ENCODE peak calls at places on chromosomes 1 and 21, in seven cellular contexts. V, U, Z, Q, A, C and J are unnamed samples.

GRCh38 chr1:62433861-62434611 is 2.8 kb upstream of the USP1 start:
- DNase-seq in V (no peak), U (no peak), Z (no peak), Q (no peak), A (no peak), C (no peak), J (peak; percentile 70)

GRCh38 chr1:44151808-44152207 is 10.4 kb upstream of the KLF18 start:
- DNase-seq in V (no peak), U (no peak), Z (no peak), Q (no peak), A (no peak), C (no peak), J (no peak)

GRCh38 chr1:220336391-220337065 is 64.3 kb upstream of the RAB3GAP2 start:
- DNase-seq in V (no peak), U (no peak), Z (no peak), Q (no peak), A (no peak), C (no peak), J (no peak)

GRCh38 chr1:36513676-36514473 is 31.2 kb upstream of the CSF3R start:
- DNase-seq in V (no peak), U (no peak), Z (no peak), Q (no peak), A (no peak), C (no peak), J (no peak)

GRCh38 chr1:184222561-184223157 is 164.2 kb upstream of the C1orf21 start:
- DNase-seq in V (peak; percentile 59), U (no peak), Z (peak; percentile 20), Q (peak; percentile 18), A (no peak), C (peak; percentile 56), J (no peak)

GRCh38 chr1:221522440-221523050 is 219.3 kb downstream of the DUSP10 start:
- DNase-seq in V (no peak), U (peak; percentile 8), Z (no peak), Q (no peak), A (no peak), C (no peak), J (no peak)

GRCh38 chr1:14071581-14071980 is 371.6 kb downstream of the PRDM2 start:
- DNase-seq in V (no peak), U (no peak), Z (no peak), Q (no peak), A (no peak), C (no peak), J (no peak)

GRCh38 chr21:44365251-44365966 is 12.0 kb downstream of the TRPM2 start:
- DNase-seq in V (no peak), U (no peak), Z (no peak), Q (no peak), A (no peak), C (no peak), J (no peak)

GRCh38 chr1:41371630-41372599 is 10.7 kb downstream of the FOXO6 start:
- DNase-seq in V (no peak), U (peak; percentile 39), Z (no peak), Q (no peak), A (no peak), C (peak; percentile 18), J (no peak)

GRCh38 chr21:44718571-44718970 is 7.2 kb upstream of the TSPEAR start:
- DNase-seq in V (no peak), U (no peak), Z (no peak), Q (no peak), A (no peak), C (no peak), J (peak; percentile 25)

GRCh38 chr1:74467786-74468377 is 44.5 kb downstream of the LRRC53 start:
- DNase-seq in V (no peak), U (no peak), Z (no peak), Q (no peak), A (no peak), C (no peak), J (no peak)

GRCh38 chr1:34806396-34806795 is 13.6 kb downstream of the GJA4 start:
- DNase-seq in V (no peak), U (no peak), Z (no peak), Q (no peak), A (no peak), C (no peak), J (no peak)

GRCh38 chr1:44348046-44348628 is 6.9 kb downstream of the ERI3 start:
- DNase-seq in V (no peak), U (no peak), Z (no peak), Q (no peak), A (no peak), C (no peak), J (no peak)

GRCh38 chr1:22287946-22288520 is 145.1 kb upstream of the WNT4 start:
- DNase-seq in V (no peak), U (no peak), Z (no peak), Q (no peak), A (no peak), C (no peak), J (no peak)

GRCh38 chr1:26961826-26962225 is 1.6 kb upstream of the KDF1 start:
- DNase-seq in V (no peak), U (peak; percentile 90), Z (no peak), Q (no peak), A (no peak), C (no peak), J (no peak)

GRCh38 chr1:25676488-25676887 is 59.9 kb downstream of the MAN1C1 start:
- DNase-seq in V (no peak), U (no peak), Z (no peak), Q (no peak), A (no peak), C (no peak), J (no peak)

GRCh38 chr1:171984850-171985485 is 143.7 kb downstream of the DNM3 start:
- DNase-seq in V (no peak), U (no peak), Z (no peak), Q (peak; percentile 32), A (no peak), C (no peak), J (no peak)

GRCh38 chr1:180451504-180451903 is 50.9 kb downstream of the ACBD6 start:
- DNase-seq in V (no peak), U (no peak), Z (no peak), Q (no peak), A (no peak), C (no peak), J (no peak)

GRCh38 chr1:200043330-200043668 is 15.8 kb downstream of the NR5A2 start:
- DNase-seq in V (no peak), U (no peak), Z (no peak), Q (no peak), A (no peak), C (no peak), J (no peak)

GRCh38 chr1:200041337-200042118 is 14.0 kb downstream of the NR5A2 start:
- DNase-seq in V (no peak), U (no peak), Z (no peak), Q (no peak), A (no peak), C (no peak), J (no peak)

GRCh38 chr1:200042119-200042436 is 14.6 kb downstream of the NR5A2 start:
- DNase-seq in V (no peak), U (no peak), Z (no peak), Q (no peak), A (no peak), C (no peak), J (no peak)

GRCh38 chr1:200040516-200041138 is 13.1 kb downstream of the NR5A2 start:
- DNase-seq in V (no peak), U (no peak), Z (no peak), Q (no peak), A (no peak), C (no peak), J (no peak)

GRCh38 chr1:200042437-200043329 is 15.2 kb downstream of the NR5A2 start:
- DNase-seq in V (no peak), U (no peak), Z (no peak), Q (no peak), A (no peak), C (no peak), J (peak; percentile 15)
- H3K4me3 ChIP-seq in V (peak overlapping the region; percentile 32), U (peak overlapping the region; percentile 30), Z (peak overlapping the region; percentile 1), Q (peak overlapping the region; percentile 1), A (peak overlapping the region; percentile 68), C (peak overlapping the region; percentile 19), J (peak overlapping the region; percentile 10)

DNA sequence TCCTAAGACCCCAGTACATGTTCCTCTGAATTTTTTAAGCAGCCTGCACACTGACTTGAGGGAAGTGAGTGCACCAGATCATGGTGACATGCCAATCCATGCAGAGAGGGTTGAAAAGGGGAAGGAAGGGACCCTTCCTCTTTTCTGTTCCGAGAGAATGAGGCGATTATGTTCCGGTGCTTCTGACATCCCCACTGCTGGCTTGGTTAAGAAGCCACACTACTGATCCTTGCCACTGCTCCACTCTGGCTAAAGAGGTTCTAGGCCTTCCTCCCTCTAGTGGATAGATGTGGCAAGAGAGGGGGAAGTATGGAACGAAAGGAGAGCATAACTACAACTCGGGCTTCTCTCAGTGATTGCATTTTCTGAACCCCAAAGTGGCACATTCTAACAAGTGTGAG is 1.8 kb upstream of the CYB5R1 start:
- DNase-seq in V (peak; percentile 56), U (no peak), Z (no peak), Q (peak; percentile 13), A (no peak), C (peak; percentile 61), J (no peak)
- H3K4me3 ChIP-seq in V (no peak overlapping the region), U (no peak overlapping the region), Z (no peak overlapping the region), Q (no peak overlapping the region), A (no peak overlapping the region), C (no peak overlapping the region), J (no peak overlapping the region)

DNA sequence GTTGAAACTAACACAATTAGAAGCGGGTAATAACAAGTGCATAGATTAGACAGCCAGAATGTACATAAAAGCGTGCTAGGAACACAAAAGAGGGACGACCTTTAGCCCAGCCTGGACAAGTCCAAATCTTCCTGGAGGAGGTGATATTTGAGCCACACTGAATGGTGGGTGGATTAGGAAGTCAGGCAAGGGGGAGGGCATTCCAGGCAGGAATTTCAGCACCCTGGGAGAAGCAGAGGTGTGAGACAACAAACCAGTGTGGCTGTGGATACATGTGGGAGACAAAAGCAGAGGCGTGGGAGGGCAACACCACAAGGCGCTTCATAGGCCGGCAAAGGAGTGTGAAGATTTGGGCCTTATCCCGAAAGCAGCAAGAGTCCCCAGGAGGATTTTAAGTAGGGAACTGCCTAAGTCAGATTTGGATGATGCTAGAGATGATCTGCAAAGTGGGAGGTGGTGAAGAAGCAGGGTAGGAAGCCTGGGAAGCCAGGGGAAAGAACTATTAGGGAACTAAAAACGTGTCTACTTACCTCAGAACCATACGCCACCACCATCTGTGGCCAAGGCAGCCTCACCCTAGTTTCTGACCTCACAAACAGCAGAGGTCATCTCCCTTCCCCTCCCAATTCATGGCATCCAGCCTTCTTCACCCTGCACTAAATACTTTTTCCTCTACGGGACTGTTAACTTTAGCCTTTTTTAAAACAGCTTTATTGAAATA is 81.8 kb downstream of the GLUL start:
- DNase-seq in V (no peak), U (no peak), Z (no peak), Q (no peak), A (no peak), C (peak; percentile 30), J (no peak)
- H3K4me3 ChIP-seq in V (no peak overlapping the region), U (no peak overlapping the region), Z (no peak overlapping the region), Q (no peak overlapping the region), A (no peak overlapping the region), C (no peak overlapping the region), J (no peak overlapping the region)

DNA sequence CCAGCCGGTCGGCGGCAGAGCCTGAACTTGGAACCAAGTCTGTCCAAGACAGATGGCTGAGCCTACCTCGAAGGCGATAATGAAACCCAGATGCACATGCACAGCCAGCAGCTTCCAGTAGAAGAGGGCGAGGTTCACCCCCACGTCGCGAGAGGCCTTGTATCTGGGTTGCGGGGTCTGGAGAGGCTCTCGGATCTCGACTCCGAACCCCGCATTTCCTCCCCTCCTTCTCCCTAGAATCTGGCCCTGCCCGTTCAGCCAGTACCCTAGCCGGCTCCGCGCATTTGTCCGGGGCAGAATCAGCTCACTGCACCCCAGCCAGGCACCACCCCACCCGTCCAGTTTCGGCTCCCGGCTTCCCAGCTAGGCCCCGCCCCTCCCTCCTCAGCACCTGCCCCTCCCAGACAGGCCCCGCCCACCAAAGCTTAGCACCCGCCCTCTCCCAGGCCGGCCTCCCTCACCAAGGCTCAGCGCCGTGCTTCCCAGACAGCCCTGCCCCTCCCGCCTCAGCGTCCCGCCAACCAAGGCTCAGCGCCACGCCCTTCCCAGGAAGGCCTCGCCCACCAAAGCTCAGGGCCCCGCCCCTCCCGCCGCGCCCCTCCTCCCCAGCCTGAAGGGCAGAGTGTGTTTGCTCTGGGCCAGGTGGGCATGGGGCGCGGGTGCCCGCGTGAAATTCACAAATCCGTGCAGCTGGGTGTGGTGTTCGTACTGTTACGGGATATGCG is 4.8 kb upstream of the ARHGEF19 start:
- DNase-seq in V (peak; percentile 99), U (peak; percentile 89), Z (peak; percentile 99), Q (peak; percentile 90), A (peak; percentile 86), C (peak; percentile 98), J (peak; percentile 83)
- H3K4me3 ChIP-seq in V (peak overlapping the region; percentile 30), U (peak overlapping the region; percentile 52), Z (peak overlapping the region; percentile 21), Q (peak overlapping the region; percentile 79), A (peak overlapping the region; percentile 71), C (peak overlapping the region; percentile 34), J (peak overlapping the region; percentile 35)